ENCODE peak calls at places on chromosomes 6 and 20, in nine cellular contexts. R is CD4-positive, alpha-beta T cell; H is esophagus squamous epithelium; Z is WTC11; P is RWPE1; O is right lobe of liver; V is prostate gland; J is PC-9; M is lower leg skin. E is an unnamed sample.

GRCh38 chr20:13060327-13060726 is 51.6 kb downstream of the SPTLC3 start:
- DNase-seq in P (no peak), R (no peak), H (no peak), J (no peak), Z (no peak), M (no peak), V (no peak), O (no peak), E (no peak)

GRCh38 chr6:135325624-135326424 is 144.7 kb downstream of the MYB start:
- DNase-seq in R (no peak), M (no peak), J (no peak), P (no peak), Z (no peak), O (no peak), V (no peak), H (no peak), E (no peak)

GRCh38 chr6:21593927-21594421 is 423 bp downstream of the SOX4 start:
- DNase-seq in P (peak), R (no peak), O (no peak), V (peak), H (no peak), Z (peak), J (peak), M (no peak), E (peak)

GRCh38 chr20:64255361-64256281 is at the start of gene PCMTD2:
- DNase-seq in O (peak), P (peak), R (peak), Z (peak), H (peak), J (peak), V (peak), M (peak), E (peak)

GRCh38 chr6:147695819-147696218 is 187.3 kb downstream of the SAMD5 start:
- DNase-seq in P (no peak), Z (no peak), V (no peak), O (no peak), J (no peak), H (no peak), R (no peak), M (no peak), E (no peak)

GRCh38 chr6:32085759-32086458 is 23.2 kb downstream of the TNXB start:
- DNase-seq in J (peak), P (no peak), R (no peak), V (no peak), H (no peak), O (no peak), M (no peak), Z (no peak), E (no peak)

GRCh38 chr6:54073487-54073886 is 37.8 kb upstream of the MLIP start:
- DNase-seq in J (no peak), V (no peak), P (no peak), Z (no peak), O (no peak), M (no peak), R (no peak), H (no peak), E (no peak)

GRCh38 chr6:22363166-22363965 is 66.5 kb upstream of the PRL start:
- DNase-seq in P (peak), V (peak), Z (no peak), H (no peak), R (no peak), M (no peak), O (no peak), J (peak), E (no peak)

GRCh38 chr6:1027109-1027794 is 284.6 kb upstream of the FOXQ1 start:
- DNase-seq in Z (no peak), M (no peak), V (no peak), R (no peak), J (no peak), P (peak), O (no peak), H (no peak), E (no peak)

GRCh38 chr6:131861356-131861755 is 53.5 kb downstream of the ENPP1 start:
- DNase-seq in H (no peak), R (no peak), P (no peak), V (no peak), M (no peak), O (no peak), Z (no peak), J (no peak), E (no peak)

GRCh38 chr6:91633374-91634184 is 1046.7 kb upstream of the MAP3K7 start:
- DNase-seq in V (no peak), P (no peak), Z (no peak), J (no peak), M (no peak), R (no peak), H (no peak), O (no peak), E (no peak)

GRCh38 chr6:68575765-68576439 is 59.2 kb upstream of the ADGRB3 start:
- DNase-seq in V (no peak), O (no peak), H (no peak), J (no peak), P (no peak), R (no peak), Z (peak), M (no peak), E (peak)

GRCh38 chr6:37048851-37049734 is 43.6 kb downstream of the FGD2 start:
- DNase-seq in H (peak), O (peak), P (peak), V (peak), R (peak), J (peak), M (peak), Z (no peak), E (no peak)

GRCh38 chr6:134706806-134707205 is 243.1 kb downstream of the ALDH8A1 start:
- DNase-seq in P (no peak), R (no peak), J (no peak), Z (no peak), V (no peak), O (no peak), H (no peak), M (no peak), E (no peak)

GRCh38 chr6:157637516-157637915 is 185.5 kb upstream of the SNX9 start:
- DNase-seq in J (no peak), P (no peak), Z (no peak), H (no peak), V (no peak), O (no peak), M (no peak), R (no peak), E (no peak)

GRCh38 chr6:64580346-64580745 is 944.7 kb downstream of the PHF3 start:
- DNase-seq in O (no peak), M (no peak), V (no peak), Z (no peak), H (no peak), R (no peak), P (peak), J (no peak), E (no peak)

GRCh38 chr6:38259736-38260135 is 380.0 kb downstream of the BTBD9 start:
- DNase-seq in M (no peak), R (no peak), O (no peak), J (peak), Z (no peak), P (peak), H (no peak), V (no peak), E (no peak)

GRCh38 chr20:32655903-32656500 is 17.7 kb downstream of the C20orf203 start:
- DNase-seq in J (no peak), P (no peak), V (no peak), R (no peak), Z (no peak), O (no peak), H (no peak), M (no peak), E (no peak)

GRCh38 chr6:157037165-157037564 is 260.0 kb downstream of the ARID1B start:
- DNase-seq in Z (no peak), H (no peak), P (no peak), M (no peak), R (no peak), V (no peak), O (no peak), J (no peak), E (no peak)

GRCh38 chr20:57941572-57942381 is 232.0 kb upstream of the PMEPA1 start:
- DNase-seq in V (peak), P (peak), H (no peak), J (peak), M (no peak), Z (no peak), R (no peak), O (peak), E (no peak)

GRCh38 chr6:35259194-35259945 is at the start of gene ZNF76:
- DNase-seq in O (peak), J (peak), Z (peak), R (peak), P (peak), H (peak), V (peak), M (peak), E (peak)

GRCh38 chr20:38931984-38932383 is 5.8 kb downstream of the FAM83D start:
- DNase-seq in P (no peak), V (no peak), O (no peak), J (no peak), H (no peak), M (no peak), Z (no peak), R (no peak), E (no peak)

GRCh38 chr6:53529324-53530036 is 15.4 kb downstream of the GCLC start:
- DNase-seq in P (no peak), Z (peak), R (no peak), V (no peak), O (no peak), J (no peak), H (no peak), M (no peak), E (no peak)

GRCh38 chr6:83055366-83055964 is 10.2 kb downstream of the UBE3D start:
- DNase-seq in P (peak), M (peak), Z (peak), V (peak), R (peak), J (no peak), O (no peak), H (no peak), E (peak)

GRCh38 chr20:44662256-44662655 is 10.8 kb upstream of the ADA start:
- DNase-seq in O (no peak), J (no peak), M (no peak), P (no peak), Z (no peak), R (no peak), V (no peak), H (no peak), E (no peak)

GRCh38 chr6:156557269-156557885 is 219.8 kb upstream of the ARID1B start:
- DNase-seq in O (no peak), M (peak), R (no peak), V (peak), H (no peak), J (no peak), P (no peak), Z (no peak), E (no peak)

GRCh38 chr20:792248-792647 is 23.9 kb upstream of the SLC52A3 start:
- DNase-seq in O (no peak), H (no peak), R (no peak), M (no peak), V (no peak), J (no peak), Z (no peak), P (no peak), E (no peak)

GRCh38 chr6:149985506-149985937 is 21.8 kb downstream of the ULBP1 start:
- DNase-seq in J (no peak), O (no peak), M (no peak), R (no peak), Z (no peak), H (no peak), V (no peak), P (no peak), E (no peak)

GRCh38 chr6:13453771-13454251 is 33.6 kb downstream of the GFOD1 start:
- DNase-seq in V (no peak), R (no peak), Z (no peak), J (peak), P (peak), M (no peak), O (no peak), H (no peak), E (no peak)

GRCh38 chr6:7262037-7262461 is 51.0 kb downstream of the SSR1 start:
- DNase-seq in O (peak), R (no peak), Z (peak), M (no peak), H (no peak), V (no peak), P (no peak), J (no peak), E (no peak)

GRCh38 chr6:33985947-33986346 is 159.9 kb downstream of the GRM4 start:
- DNase-seq in H (no peak), M (no peak), Z (no peak), V (no peak), O (no peak), J (no peak), R (no peak), P (no peak), E (no peak)

GRCh38 chr6:103002282-103002681 is 1608.8 kb downstream of the GRIK2 start:
- DNase-seq in P (peak), O (no peak), J (no peak), V (no peak), M (no peak), H (no peak), R (no peak), Z (no peak), E (no peak)

GRCh38 chr20:17995967-17996819 is 27.4 kb downstream of the MGME1 start:
- DNase-seq in H (no peak), Z (no peak), O (no peak), V (peak), R (no peak), P (peak), J (no peak), M (peak), E (no peak)

GRCh38 chr20:63911171-63911570 is 16.2 kb downstream of the DNAJC5 start:
- DNase-seq in J (no peak), M (no peak), H (no peak), P (peak), R (no peak), O (no peak), Z (no peak), V (peak), E (no peak)

GRCh38 chr6:108904731-108905130 is 56.5 kb downstream of the ARMC2 start:
- DNase-seq in Z (no peak), M (no peak), J (no peak), H (no peak), O (no peak), R (no peak), V (no peak), P (no peak), E (no peak)

GRCh38 chr20:43766395-43766794 is 39.6 kb upstream of the GTSF1L start:
- DNase-seq in H (no peak), Z (no peak), V (no peak), J (no peak), M (no peak), O (no peak), R (no peak), P (no peak), E (no peak)

GRCh38 chr6:35794536-35795452 is 2.3 kb downstream of the CLPS start:
- DNase-seq in V (no peak), H (no peak), M (no peak), P (no peak), R (no peak), J (no peak), O (peak), Z (no peak), E (no peak)

GRCh38 chr6:50815436-50816114 is 3.1 kb upstream of the TFAP2B start:
- DNase-seq in V (no peak), P (peak), M (no peak), J (no peak), O (no peak), R (no peak), Z (no peak), H (no peak), E (no peak)

GRCh38 chr6:125888989-125889656 is 67.4 kb upstream of the HINT3 start:
- DNase-seq in J (peak), H (no peak), Z (peak), R (no peak), V (no peak), O (no peak), M (no peak), P (no peak), E (no peak)

DNA sequence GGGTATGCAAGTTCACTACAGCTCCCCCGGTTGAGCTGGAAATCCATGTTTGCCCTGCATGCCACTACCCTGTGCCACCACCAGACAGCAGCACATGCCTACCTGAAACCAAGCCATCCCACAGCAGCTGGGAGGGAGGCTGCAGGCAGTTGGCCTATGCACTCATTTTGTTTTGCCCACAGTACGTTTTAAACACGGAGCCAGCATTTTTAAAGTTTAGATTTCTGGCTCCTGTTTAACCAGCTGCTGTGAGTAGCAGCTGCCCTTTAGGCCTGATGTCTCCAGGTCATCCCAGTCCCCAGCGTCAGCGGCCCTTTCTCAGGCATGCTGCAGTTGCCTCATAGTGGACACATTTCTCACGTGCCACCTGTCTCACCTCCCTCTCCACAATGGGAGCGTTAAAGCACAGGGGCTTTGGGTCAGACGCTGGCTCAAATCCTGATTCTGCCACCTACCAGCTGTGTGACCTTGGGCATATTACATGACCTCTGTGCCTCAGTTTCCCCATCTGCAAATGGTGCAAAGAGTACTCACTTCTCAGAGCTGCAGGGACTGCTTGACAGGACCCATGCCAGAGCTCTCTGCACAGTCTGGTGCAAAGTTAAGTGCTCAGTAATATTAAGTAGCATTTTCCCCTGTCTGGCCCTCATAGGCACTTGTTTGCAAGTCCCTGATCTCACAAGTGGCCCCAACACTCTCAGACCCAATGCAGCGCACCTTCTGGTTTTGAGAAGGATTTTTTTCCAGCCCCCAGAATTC is 8.2 kb upstream of the UBE2V1 start:
- DNase-seq in Z (peak), M (no peak), H (peak), P (peak), O (peak), R (peak), V (peak), J (peak), E (no peak)
- TF ChIP-seq CTCF in Z (peak), M (no peak), H (peak), P (peak), O (peak), R (peak), V (peak), J (peak), E (peak)

GRCh38 chr6:165985926-165986646 is 181.6 kb downstream of the TBXT start:
- DNase-seq in O (no peak), Z (no peak), R (no peak), V (no peak), P (no peak), H (no peak), M (no peak), J (no peak), E (no peak)

GRCh38 chr6:165988306-165988756 is 179.3 kb downstream of the TBXT start:
- DNase-seq in J (no peak), V (no peak), H (no peak), P (no peak), R (no peak), O (no peak), Z (peak), M (no peak), E (peak)

GRCh38 chr6:165986647-165987482 is 180.8 kb downstream of the TBXT start:
- DNase-seq in V (no peak), R (no peak), M (no peak), H (no peak), Z (peak), J (no peak), P (peak), O (no peak), E (no peak)

GRCh38 chr6:165988757-165989456 is 178.7 kb downstream of the TBXT start:
- DNase-seq in M (no peak), R (no peak), O (no peak), V (no peak), J (no peak), H (no peak), Z (no peak), P (no peak), E (no peak)

DNA sequence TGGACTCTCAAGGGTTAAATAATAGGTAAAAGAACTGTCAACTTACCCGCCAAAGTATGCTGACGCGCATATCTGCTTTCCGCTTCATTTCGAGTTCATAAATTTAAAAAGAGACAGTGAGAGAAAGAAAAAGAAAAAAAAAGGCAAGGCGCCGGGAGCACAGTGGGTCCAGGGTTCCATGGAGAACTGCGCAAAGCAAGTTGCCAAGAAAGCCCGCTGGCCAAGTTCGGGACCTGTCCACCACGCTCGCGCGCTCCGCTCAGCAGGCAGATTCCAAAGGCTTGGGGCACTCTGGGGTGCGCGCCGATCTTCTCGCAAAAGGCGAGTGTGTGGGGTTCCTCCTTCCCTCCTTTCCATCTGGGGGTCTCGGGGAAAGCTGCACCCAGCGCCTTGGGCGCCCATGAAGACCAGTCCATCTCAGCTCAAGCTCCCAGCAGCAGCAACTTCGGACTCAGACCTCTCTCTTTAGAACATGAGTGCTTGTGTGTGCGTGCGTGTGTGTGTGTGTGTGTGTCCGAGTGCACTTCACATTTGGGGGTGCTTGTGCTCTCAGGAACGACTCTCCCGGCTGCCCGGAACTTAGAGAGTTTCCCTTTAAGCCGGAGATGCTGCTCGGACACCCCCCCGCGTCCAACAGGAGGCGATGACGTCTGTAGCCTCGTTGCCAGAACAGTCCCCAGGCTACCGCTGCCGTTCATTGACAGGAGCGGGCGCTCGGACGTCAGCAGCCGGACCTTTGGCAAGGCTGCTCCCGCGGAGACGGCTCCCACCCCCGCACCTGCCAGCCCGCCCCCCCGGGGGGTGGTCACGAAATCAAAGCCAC is 180.0 kb downstream of the TBXT start:
- DNase-seq in V (no peak), M (no peak), O (no peak), R (no peak), P (peak), H (no peak), Z (peak), J (no peak), E (peak)
- TF ChIP-seq CTCF in V (no peak), M (no peak), O (no peak), R (no peak), P (no peak), H (no peak), Z (no peak), J (no peak), E (no peak)

GRCh38 chr6:127515234-127515793 is 3.8 kb downstream of the MTCL3 start:
- DNase-seq in J (no peak), P (no peak), M (no peak), H (no peak), R (no peak), Z (peak), O (no peak), V (no peak), E (peak)

GRCh38 chr6:127517698-127518097 is 1.4 kb downstream of the MTCL3 start:
- DNase-seq in P (no peak), R (no peak), O (no peak), M (no peak), H (no peak), V (no peak), J (no peak), Z (no peak), E (no peak)

GRCh38 chr6:127515794-127516675 is 3.1 kb downstream of the MTCL3 start:
- DNase-seq in J (no peak), V (peak), P (peak), H (no peak), O (peak), Z (peak), M (no peak), R (peak), E (peak)

GRCh38 chr6:127518212-127518709 is 874 bp downstream of the MTCL3 start:
- DNase-seq in J (no peak), Z (no peak), O (no peak), R (no peak), P (no peak), M (no peak), V (no peak), H (no peak), E (peak)

GRCh38 chr6:127516676-127517273 is 2.4 kb downstream of the MTCL3 start:
- DNase-seq in M (no peak), V (no peak), R (peak), P (peak), H (no peak), Z (peak), O (no peak), J (peak), E (peak)
- TF ChIP-seq CTCF in M (no peak), V (no peak), R (peak), P (peak), H (peak), Z (peak), O (peak), J (peak), E (peak)

GRCh38 chr6:90227693-90228092 is 69.0 kb downstream of the BACH2 start:
- DNase-seq in M (no peak), V (no peak), H (no peak), O (no peak), P (no peak), R (no peak), J (no peak), Z (no peak), E (no peak)
- TF ChIP-seq CTCF in M (no peak), V (no peak), H (no peak), O (no peak), P (no peak), R (no peak), J (no peak), Z (no peak), E (no peak)